ENCODE peak calls at places on chromosome 4, in four cellular contexts. L is NB4, M is spleen, X is choroid plexus epithelial cell. B is an unnamed sample.

GRCh38 chr4:142416711-142417275 is 429.3 kb downstream of the INPP4B start:
- DNase-seq in M (no peak), L (no peak), X (peak), B (peak)

GRCh38 chr4:189294570-189294969 is 646.1 kb upstream of the FRG1 start:
- DNase-seq in L (no peak), X (no peak), M (no peak), B (no peak)

GRCh38 chr4:153432971-153433752 is 33.0 kb upstream of the TMEM131L start:
- DNase-seq in M (peak), X (peak), L (peak), B (peak)

GRCh38 chr4:107453231-107453630 is 266.8 kb downstream of the PAPSS1 start:
- DNase-seq in X (peak), L (no peak), M (no peak), B (no peak)

GRCh38 chr4:113534698-113535097 is 226.8 kb downstream of the CAMK2D start:
- DNase-seq in M (no peak), L (no peak), X (peak), B (peak)

GRCh38 chr4:175891863-175892262 is 79.8 kb upstream of the GPM6A start:
- DNase-seq in M (no peak), X (peak), L (peak), B (peak)

GRCh38 chr4:112889619-112890294 is 159.7 kb upstream of the ANK2 start:
- DNase-seq in L (peak), X (peak), M (no peak), B (peak)

GRCh38 chr4:57051100-57051499 is 59.1 kb downstream of the IGFBP7 start:
- DNase-seq in M (no peak), L (peak), X (peak), B (peak)

GRCh38 chr4:98664959-98665358 is 6.5 kb upstream of the TSPAN5 start:
- DNase-seq in X (no peak), L (peak), M (no peak), B (no peak)

GRCh38 chr4:8544741-8545438 is 35.3 kb upstream of the GPR78 start:
- DNase-seq in L (peak), X (peak), M (peak), B (peak)

GRCh38 chr4:55079451-55080173 is 45.8 kb downstream of the KDR start:
- DNase-seq in L (no peak), M (no peak), X (peak), B (no peak)

GRCh38 chr4:74016068-74016467 is 17.6 kb upstream of the CXCL5 start:
- DNase-seq in M (no peak), X (peak), L (no peak), B (peak)

GRCh38 chr4:110733901-110734300 is 111.0 kb upstream of the PITX2 start:
- DNase-seq in X (no peak), L (peak), M (no peak), B (no peak)

GRCh38 chr4:76078033-76078613 is 3.6 kb downstream of the ART3 start:
- DNase-seq in X (peak), L (no peak), M (no peak), B (peak)

GRCh38 chr4:103098746-103099421 is 750 bp downstream of the BDH2 start:
- DNase-seq in X (peak), L (no peak), M (no peak), B (peak)

GRCh38 chr4:25110653-25111329 is 49.5 kb downstream of the SEPSECS start:
- DNase-seq in X (no peak), M (no peak), L (no peak), B (no peak)

GRCh38 chr4:71538528-71538927 is 199.7 kb downstream of the SLC4A4 start:
- DNase-seq in L (no peak), X (no peak), M (no peak), B (no peak)

GRCh38 chr4:18192901-18193300 is 171.3 kb upstream of the LCORL start:
- DNase-seq in X (no peak), M (no peak), L (no peak), B (no peak)

GRCh38 chr4:142558851-142559250 is 287.2 kb downstream of the INPP4B start:
- DNase-seq in M (no peak), L (no peak), X (peak), B (no peak)

GRCh38 chr4:11624370-11624769 is 195.7 kb upstream of the HS3ST1 start:
- DNase-seq in L (no peak), M (no peak), X (no peak), B (no peak)

DNA sequence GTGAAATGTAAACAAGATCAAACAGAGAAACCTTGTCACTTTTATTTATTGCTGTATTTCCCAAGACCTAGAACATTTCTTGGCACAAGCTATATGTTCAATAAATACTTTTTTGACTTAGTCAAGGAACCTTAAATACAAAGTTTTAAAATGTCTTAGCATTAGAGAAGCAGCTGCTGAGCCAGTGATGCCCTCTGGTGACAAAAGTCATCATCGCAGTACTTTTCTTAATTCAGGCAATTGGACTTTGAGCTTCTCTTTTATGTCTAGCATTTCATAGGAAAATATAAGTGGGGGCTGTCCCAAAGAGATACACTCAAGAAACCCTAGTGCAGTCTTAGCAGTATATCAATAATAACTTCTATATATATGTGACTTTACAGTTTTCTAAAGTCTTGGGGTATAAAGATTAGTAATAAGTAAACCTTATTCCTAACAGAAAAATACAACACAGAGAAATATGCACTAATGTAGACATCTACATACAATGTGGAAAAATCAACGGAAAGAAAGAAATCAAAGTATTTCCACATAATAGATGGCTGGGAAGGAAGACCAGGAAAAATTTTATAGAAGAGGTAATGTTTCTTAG is 118.4 kb downstream of the DTHD1 start:
- DNase-seq in L (peak), M (no peak), X (peak), B (peak)
- TF ChIP-seq CTCF in L (peak), M (peak), X (peak), B (peak)

DNA sequence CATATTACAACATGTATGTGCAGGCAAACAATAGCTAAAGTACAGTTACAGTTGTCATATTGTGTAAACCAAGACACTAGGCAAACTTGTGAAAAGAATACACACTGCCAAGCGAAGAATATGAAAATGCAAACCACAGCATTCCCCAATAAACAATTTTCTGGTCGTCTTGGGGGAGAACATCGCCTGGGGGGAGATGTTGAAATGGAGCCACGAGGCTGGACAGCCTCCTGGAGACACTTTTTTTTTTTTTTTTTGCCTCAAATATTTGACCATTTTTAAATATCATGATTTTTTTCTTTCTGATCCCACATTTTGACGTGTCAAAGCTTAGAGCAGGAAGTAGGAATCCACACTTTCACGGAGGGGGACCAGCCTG is 51.7 kb upstream of the PDLIM3 start:
- DNase-seq in M (no peak), L (no peak), X (no peak), B (no peak)
- H3K4me3 ChIP-seq in M (peak), L (no peak), X (peak), B (no peak)

DNA sequence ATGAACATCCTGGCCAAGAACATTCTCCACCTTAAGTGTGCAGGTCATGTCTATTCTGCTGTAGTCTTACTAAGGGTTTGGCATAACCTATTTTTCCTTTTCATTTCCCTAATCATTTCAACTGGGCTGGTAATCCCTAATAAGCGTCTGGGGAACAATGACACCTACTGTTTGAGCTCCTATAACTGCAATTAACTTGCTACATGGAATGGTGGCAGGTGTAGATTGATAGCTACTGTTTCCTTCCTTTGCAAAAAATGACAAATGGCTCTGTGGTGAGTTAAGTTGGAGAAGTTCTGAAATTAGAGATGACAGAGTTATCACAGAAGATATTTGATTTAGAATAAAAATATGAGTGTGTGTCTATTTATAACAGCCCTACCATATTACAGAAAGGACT is 104.5 kb upstream of the NAP1L5 start:
- DNase-seq in M (no peak), L (no peak), X (no peak), B (no peak)
- TF ChIP-seq CTCF in M (no peak), L (no peak), X (no peak), B (no peak)

DNA sequence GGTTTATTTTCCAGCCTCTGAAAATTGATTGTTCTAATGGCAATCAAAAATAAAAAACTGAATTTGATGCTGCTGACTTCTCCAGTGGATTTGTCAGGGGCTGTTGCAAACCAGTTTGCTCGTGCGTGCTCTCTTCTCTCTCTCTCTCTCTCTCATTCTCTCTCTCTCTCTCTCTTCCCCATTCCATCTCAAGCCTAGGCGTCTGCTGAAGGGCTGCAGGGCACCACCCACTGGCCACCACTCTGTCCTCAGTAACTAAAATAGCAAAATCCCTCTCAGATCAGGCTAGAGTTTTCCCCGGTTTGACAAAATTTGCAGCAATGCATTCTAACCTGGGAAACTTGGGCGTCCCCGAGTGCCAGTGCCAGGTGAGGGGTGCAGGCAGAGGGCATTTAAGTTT is 19.4 kb downstream of the NKX6-1 start:
- DNase-seq in X (no peak), M (no peak), L (peak), B (no peak)
- H3K4me3 ChIP-seq in X (no peak), M (no peak), L (no peak), B (no peak)

DNA sequence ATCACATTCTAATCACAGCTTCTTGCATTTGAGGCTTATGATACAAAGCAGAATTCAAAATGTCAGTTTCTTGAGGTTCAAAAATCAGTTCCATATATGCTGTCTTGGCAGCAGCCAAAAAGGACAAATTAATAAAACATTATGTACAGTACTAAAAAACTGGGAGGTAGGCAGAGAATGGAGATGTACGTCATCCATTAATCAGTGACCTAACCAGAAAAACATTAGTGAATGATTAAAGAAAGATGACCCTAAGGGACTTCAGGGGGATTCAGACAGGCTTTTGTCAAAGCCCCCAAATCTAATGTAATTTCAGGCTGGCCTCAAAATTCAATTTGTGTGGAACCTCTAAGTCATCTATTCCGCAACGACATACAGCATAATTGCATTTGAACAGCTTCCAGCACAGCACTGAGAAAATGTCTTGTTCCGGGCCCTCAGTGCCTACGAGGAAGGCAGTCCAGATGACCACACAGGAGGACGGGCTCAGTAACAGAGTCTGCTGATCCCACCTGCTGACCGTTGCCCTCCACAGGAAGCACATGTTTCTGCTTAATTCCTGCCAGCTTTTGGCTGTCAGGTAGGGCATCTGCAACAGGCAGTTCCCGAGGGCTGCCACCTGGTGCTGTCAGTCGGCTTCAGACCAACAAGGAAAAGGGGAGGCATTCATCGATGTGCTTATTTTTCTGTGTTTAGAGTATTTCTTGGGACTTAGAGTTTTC is 83.8 kb upstream of the HHIP start:
- DNase-seq in L (no peak), X (no peak), M (no peak), B (peak)
- TF ChIP-seq CTCF in L (no peak), X (peak), M (no peak), B (no peak)

GRCh38 chr4:154781983-154782293 is 866 bp downstream of the RBM46 start:
- DNase-seq in L (no peak), M (no peak), X (no peak), B (no peak)

GRCh38 chr4:154779362-154779947 is 1.6 kb upstream of the RBM46 start:
- DNase-seq in M (no peak), X (peak), L (peak), B (peak)

GRCh38 chr4:154781126-154781982 is at the start of gene RBM46:
- DNase-seq in X (peak), M (peak), L (no peak), B (no peak)
- H3K4me3 ChIP-seq in X (peak), M (no peak), L (no peak), B (no peak)

GRCh38 chr4:147678796-147679549 is 5.0 kb downstream of the PRMT9 start:
- DNase-seq in M (no peak), L (no peak), X (peak), B (peak)
- TF ChIP-seq CTCF in M (no peak), L (no peak), X (no peak), B (no peak)

DNA sequence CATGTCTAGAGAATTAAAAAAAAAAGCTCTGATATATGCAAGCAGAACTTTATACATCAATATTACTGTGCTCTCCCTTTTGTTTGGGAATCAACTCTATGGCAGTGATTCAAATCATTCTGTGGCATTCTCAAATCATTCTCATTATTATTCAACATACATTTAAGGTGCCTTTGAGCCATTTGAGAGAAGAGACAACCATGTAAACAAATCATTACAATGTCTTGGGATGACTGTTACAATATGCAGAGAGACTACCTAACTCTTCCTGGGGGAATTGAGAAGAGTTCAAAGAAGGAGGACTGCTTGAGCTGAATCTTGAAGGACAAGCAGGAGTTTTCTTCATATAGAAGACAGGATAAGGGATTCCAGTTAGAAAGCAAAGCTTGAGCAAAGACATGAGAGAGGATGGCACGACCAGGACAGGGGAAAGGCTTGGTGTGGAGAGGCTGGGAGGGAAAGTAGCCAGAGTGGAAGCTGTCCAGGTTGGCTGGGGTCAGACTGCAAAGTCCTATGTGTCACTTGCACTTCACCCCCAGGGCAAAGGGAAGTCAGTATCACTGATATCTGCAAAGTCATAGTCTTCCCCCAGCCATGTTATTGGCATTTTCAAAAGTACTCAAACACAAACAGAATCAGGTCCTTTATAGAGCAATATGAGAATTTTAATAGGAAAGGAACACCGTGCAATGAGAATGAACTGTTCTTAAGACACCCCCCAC is 9.0 kb downstream of the SEC24D start:
- DNase-seq in L (no peak), M (no peak), X (no peak), B (no peak)
- H3K4me3 ChIP-seq in L (no peak), M (no peak), X (peak), B (no peak)

GRCh38 chr4:123182289-123182688 is 214.3 kb upstream of the SPRY1 start:
- DNase-seq in X (no peak), M (no peak), L (no peak), B (no peak)
- TF ChIP-seq CTCF in X (no peak), M (no peak), L (no peak), B (no peak)